ENCODE peak calls at places on chromosomes 3 and 15, in four cellular contexts. F, S, Z and J are unnamed samples.

GRCh38 chr3:169453256-169454059 is 210.1 kb downstream of the MECOM start:
- DNase-seq in F (no peak), S (peak; percentile 53), Z (no peak), J (no peak)

GRCh38 chr15:51368751-51369450 is 27.4 kb downstream of the GLDN start:
- DNase-seq in F (no peak), S (peak; percentile 86), Z (no peak), J (no peak)

GRCh38 chr3:119388577-119388976 is 74.8 kb downstream of the TMEM39A start:
- DNase-seq in F (no peak), S (no peak), Z (peak; percentile 17), J (no peak)

GRCh38 chr3:187909871-187910270 is 164.6 kb upstream of the BCL6 start:
- DNase-seq in F (no peak), S (no peak), Z (no peak), J (no peak)

GRCh38 chr3:97871788-97872187 is 50.0 kb downstream of the CRYBG3 start:
- DNase-seq in F (no peak), S (no peak), Z (no peak), J (no peak)

GRCh38 chr3:55620361-55621025 is 133.4 kb upstream of the WNT5A start:
- DNase-seq in F (peak; percentile 55), S (peak; percentile 55), Z (no peak), J (peak; percentile 41)

GRCh38 chr15:88465633-88466219 is 1.5 kb downstream of the MRPL46 start:
- DNase-seq in F (no peak), S (peak; percentile 73), Z (no peak), J (no peak)

GRCh38 chr3:47227678-47228077 is 54.9 kb downstream of the KIF9 start:
- DNase-seq in F (no peak), S (no peak), Z (no peak), J (no peak)

GRCh38 chr3:36124118-36124796 is 256.0 kb upstream of the STAC start:
- DNase-seq in F (no peak), S (peak; percentile 89), Z (no peak), J (no peak)

GRCh38 chr3:186882881-186883685 is 40.6 kb downstream of the ADIPOQ start:
- DNase-seq in F (no peak), S (peak; percentile 88), Z (no peak), J (no peak)

GRCh38 chr15:71705151-71705550 is 105.2 kb upstream of the NR2E3 start:
- DNase-seq in F (no peak), S (no peak), Z (no peak), J (no peak)

GRCh38 chr3:58203541-58203940 is 7.2 kb downstream of the DNASE1L3 start:
- DNase-seq in F (no peak), S (no peak), Z (no peak), J (no peak)

GRCh38 chr3:47273564-47273963 is 9.0 kb downstream of the KIF9 start:
- DNase-seq in F (no peak), S (no peak), Z (no peak), J (no peak)

GRCh38 chr3:73624363-73625123 is at the start of gene PDZRN3:
- DNase-seq in F (peak; percentile 84), S (no peak), Z (peak; percentile 62), J (peak; percentile 80)
- TF ChIP-seq CTCF in F (no peak), S (no peak), Z (no peak), J (no peak)

GRCh38 chr15:73968461-73968860 is 23.6 kb downstream of the STOML1 start:
- DNase-seq in F (no peak), S (no peak), Z (no peak), J (no peak)

GRCh38 chr15:73969151-73969759 is 22.8 kb downstream of the STOML1 start:
- DNase-seq in F (no peak), S (no peak), Z (no peak), J (no peak)

GRCh38 chr15:73978896-73979295 is 13.2 kb downstream of the STOML1 start:
- DNase-seq in F (no peak), S (no peak), Z (no peak), J (no peak)

DNA sequence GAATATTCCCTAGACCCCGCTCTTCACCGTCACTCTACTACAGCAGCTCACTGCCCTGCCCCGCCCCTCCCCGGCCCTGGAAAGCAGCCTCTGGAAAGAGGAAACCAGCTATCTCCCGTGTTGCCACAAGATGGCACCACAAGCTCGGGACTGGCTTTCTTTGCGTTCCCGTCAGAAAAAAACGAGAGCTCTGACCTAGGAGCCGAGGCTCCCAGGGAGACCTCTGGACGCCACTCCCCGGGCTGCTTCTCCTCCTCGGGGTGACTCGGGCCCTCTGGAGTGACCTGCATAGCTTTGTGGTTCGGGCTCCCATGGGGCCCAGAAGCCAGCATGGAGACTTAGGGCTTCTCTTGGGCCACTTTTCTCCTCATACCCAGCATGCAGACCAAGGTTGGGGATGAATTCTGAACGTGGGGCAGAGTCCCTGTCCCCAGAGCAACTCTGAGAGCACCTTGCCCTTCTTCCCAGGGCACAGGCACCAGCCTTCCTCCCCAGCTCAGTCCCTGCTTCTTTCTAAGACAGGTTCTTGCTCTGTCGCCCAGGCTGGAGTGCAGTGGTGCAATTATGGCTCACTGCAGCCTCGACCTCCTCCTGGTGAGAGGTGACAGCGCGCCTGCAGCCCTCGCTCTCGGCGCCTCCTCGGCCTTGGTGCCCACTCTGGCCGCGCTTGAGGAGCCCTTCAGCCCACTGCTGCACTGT is 19.0 kb downstream of the STOML1 start:
- DNase-seq in F (peak; percentile 89), S (peak; percentile 89), Z (peak; percentile 86), J (peak; percentile 91)
- H3K4me3 ChIP-seq in F (no peak overlapping the region), S (peak overlapping the region; percentile 61), Z (no peak overlapping the region), J (no peak overlapping the region)

DNA sequence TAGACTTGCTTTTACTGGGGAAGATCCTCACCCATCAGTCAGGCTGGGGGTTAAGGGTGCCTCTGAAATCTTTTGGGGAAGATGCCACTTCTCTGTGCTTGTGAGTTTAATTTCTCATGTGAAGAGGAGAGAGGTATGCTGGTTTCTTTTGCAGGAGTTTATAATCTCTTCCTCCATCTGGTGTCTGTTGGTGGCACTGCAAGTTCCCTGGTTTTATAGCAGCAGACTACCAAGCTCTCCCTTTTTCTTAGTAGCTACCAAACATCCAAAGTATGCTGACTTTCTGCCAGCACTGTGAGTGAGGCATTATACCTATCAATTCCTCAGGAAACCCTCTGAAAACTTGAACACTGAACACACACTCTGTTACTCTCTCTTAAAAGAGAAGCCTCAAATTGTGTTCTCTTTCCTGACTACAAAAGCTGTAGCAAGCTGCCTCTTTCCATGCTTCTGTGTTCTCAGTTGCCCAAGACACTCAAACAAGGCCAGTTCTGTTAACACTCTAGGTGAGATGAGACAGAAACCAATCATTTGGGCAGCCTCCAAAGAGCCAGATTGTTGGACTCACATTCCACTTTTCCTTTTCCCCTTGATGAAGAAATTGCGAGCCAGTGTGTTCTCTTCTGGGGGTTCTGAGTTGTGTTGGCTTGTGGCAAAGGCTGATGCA is 299.5 kb downstream of the GAP43 start:
- DNase-seq in F (no peak), S (peak; percentile 53), Z (no peak), J (no peak)
- TF ChIP-seq CTCF in F (no peak), S (peak; percentile 71), Z (no peak), J (no peak)

DNA sequence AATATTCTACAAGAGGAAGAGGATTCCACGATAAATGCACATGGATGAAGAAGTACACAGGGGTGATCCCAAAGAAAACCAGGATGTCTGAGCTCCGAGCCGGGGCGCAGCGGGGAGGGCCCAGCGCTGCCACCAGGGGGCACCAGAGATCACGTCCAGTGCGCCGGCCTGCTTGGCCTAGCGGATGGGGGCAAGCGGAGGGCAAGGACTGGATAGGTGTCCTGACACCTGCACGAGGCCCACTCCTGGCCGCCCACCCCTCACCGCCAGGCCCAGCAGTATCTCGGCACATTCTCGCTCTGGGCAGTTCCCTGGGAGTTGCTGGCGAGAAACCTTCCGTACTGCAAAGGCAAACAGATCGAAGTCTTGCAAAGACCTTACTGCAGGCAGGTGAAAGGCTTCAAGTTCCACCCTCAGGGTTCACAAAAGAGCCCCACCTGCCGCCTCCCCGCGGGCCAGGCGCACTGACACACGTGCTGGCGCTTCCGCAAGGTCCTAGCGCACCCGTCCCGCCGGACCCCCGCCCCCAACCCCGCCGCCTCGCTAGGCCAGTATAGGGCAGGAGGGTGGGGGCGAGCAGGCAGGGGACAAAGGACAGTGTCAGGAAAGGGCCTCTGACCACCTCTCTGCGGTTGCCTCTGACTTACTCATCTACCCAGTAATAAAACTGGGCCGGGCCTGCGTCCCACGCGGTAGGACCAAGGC is 3.3 kb downstream of the ANKRD63 start:
- DNase-seq in F (peak; percentile 82), S (peak; percentile 72), Z (peak; percentile 80), J (peak; percentile 76)
- H3K4me3 ChIP-seq in F (no peak overlapping the region), S (no peak overlapping the region), Z (no peak overlapping the region), J (no peak overlapping the region)

GRCh38 chr3:182668974-182669373 is 124.3 kb upstream of the ATP11B start:
- DNase-seq in F (no peak), S (no peak), Z (no peak), J (no peak)

GRCh38 chr3:182668541-182668940 is 124.8 kb upstream of the ATP11B start:
- DNase-seq in F (no peak), S (no peak), Z (no peak), J (no peak)

GRCh38 chr3:182673336-182673735 is 120.0 kb upstream of the ATP11B start:
- DNase-seq in F (no peak), S (no peak), Z (no peak), J (no peak)

GRCh38 chr3:182671942-182672341 is 121.4 kb upstream of the ATP11B start:
- DNase-seq in F (no peak), S (no peak), Z (no peak), J (no peak)
- TF ChIP-seq CTCF in F (no peak), S (no peak), Z (no peak), J (no peak)

DNA sequence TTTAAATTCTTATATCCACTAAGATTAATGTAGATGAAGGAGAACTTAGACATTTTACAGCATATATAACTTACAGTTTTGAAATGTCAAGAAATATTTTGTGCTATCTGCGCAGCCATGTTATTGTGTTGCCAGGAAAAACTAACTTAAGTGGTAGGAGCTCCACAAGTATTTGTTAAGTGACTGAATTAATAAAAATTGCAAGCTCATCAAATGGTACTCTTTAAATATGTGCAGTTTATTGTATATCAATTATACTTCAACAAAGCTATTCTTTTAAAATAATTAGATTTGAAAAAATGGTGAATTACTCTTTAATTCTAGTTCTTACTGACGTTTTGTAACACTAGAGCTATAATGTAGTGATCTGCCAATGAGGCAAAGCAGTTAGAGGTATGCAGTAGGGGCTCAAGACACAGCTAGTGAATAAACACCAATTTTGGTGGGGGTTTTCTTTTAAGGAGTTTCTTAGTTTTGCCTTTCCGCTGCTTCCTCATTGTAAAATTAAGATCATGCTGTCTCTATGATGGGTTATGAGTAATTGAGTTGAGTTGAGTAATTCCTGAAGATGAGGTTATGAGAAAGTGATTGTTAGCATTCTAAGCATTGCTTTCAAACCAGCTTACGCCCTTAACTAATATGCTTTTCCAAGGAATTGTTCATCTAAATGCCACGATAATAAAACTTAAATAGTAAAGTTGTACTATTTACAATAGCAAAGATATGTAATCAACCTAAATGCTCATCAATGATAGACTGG is 10.9 kb upstream of the LXN start:
- DNase-seq in F (no peak), S (peak; percentile 14), Z (no peak), J (no peak)
- H3K4me3 ChIP-seq in F (no peak overlapping the region), S (no peak overlapping the region), Z (no peak overlapping the region), J (no peak overlapping the region)